ENCODE peak calls at places on chromosomes 12 and 14, in six cellular contexts. Z, R, M, A, L and T are unnamed samples. For H3K4me1, the result is how much of the 10 kb centered on the place peaks cover.

GRCh38 chr12:130577348-130577747 is 138.8 kb downstream of the RIMBP2 start:
- DNase-seq in Z (no peak), R (no peak), M (no peak), A (no peak), L (no peak), T (no peak)

GRCh38 chr12:124049451-124050094 is 76.6 kb downstream of the ZNF664 start:
- DNase-seq in Z (peak), R (no peak), M (no peak), A (no peak), L (no peak), T (no peak)

GRCh38 chr12:54257332-54257731 is 22.6 kb downstream of the CBX5 start:
- DNase-seq in Z (no peak), R (no peak), M (no peak), A (no peak), L (no peak), T (no peak)

GRCh38 chr14:97523936-97524335 is 726.8 kb downstream of the VRK1 start:
- DNase-seq in Z (peak), R (no peak), M (no peak), A (no peak), L (peak), T (no peak)

GRCh38 chr14:51614707-51615106 is 37.0 kb upstream of the FRMD6 start:
- DNase-seq in Z (peak), R (no peak), M (no peak), A (no peak), L (no peak), T (no peak)

GRCh38 chr14:24695265-24696241 is 61.6 kb upstream of the GZMB start:
- DNase-seq in Z (no peak), R (no peak), M (no peak), A (no peak), L (no peak), T (no peak)

GRCh38 chr12:31896514-31897039 is 62.6 kb upstream of the RESF1 start:
- DNase-seq in Z (peak), R (peak), M (no peak), A (no peak), L (peak), T (peak)

GRCh38 chr14:46378248-46378647 is 273.3 kb downstream of the RPL10L start:
- DNase-seq in Z (no peak), R (no peak), M (no peak), A (no peak), L (no peak), T (no peak)

GRCh38 chr14:99910337-99911268 is 117.4 kb downstream of the EML1 start:
- DNase-seq in Z (peak), R (no peak), M (no peak), A (no peak), L (peak), T (no peak)

GRCh38 chr14:78253986-78254385 is 83.8 kb downstream of the NRXN3 start:
- DNase-seq in Z (peak), R (no peak), M (no peak), A (no peak), L (no peak), T (no peak)

GRCh38 chr14:59847711-59848110 is 22.9 kb downstream of the RTN1 start:
- DNase-seq in Z (no peak), R (no peak), M (no peak), A (no peak), L (no peak), T (no peak)

GRCh38 chr12:132178314-132178713 is 34.1 kb downstream of the NOC4L start:
- DNase-seq in Z (no peak), R (no peak), M (no peak), A (no peak), L (no peak), T (no peak)

GRCh38 chr12:71134405-71134804 is 23.4 kb downstream of the TSPAN8 start:
- DNase-seq in Z (no peak), R (no peak), M (no peak), A (no peak), L (no peak), T (no peak)

GRCh38 chr12:15393037-15393436 is 70.7 kb downstream of the PTPRO start:
- DNase-seq in Z (no peak), R (no peak), M (no peak), A (no peak), L (no peak), T (no peak)

GRCh38 chr12:94704452-94704871 is 54.1 kb upstream of the TMCC3 start:
- DNase-seq in Z (peak), R (no peak), M (no peak), A (no peak), L (peak), T (no peak)

GRCh38 chr12:86950043-86950838 is 694.0 kb upstream of the MGAT4C start:
- DNase-seq in Z (no peak), R (no peak), M (no peak), A (no peak), L (no peak), T (no peak)

GRCh38 chr14:22339277-22339676 is 249.7 kb downstream of the DAD1 start:
- DNase-seq in Z (peak), R (no peak), M (no peak), A (peak), L (no peak), T (peak)

GRCh38 chr14:68027276-68027675 is 207.7 kb downstream of the RAD51B start:
- DNase-seq in Z (peak), R (no peak), M (no peak), A (no peak), L (no peak), T (no peak)

GRCh38 chr12:53147181-53147580 is 33.3 kb upstream of the ZNF740 start:
- DNase-seq in Z (no peak), R (no peak), M (no peak), A (no peak), L (no peak), T (no peak)

GRCh38 chr12:117101953-117102833 is 3.0 kb upstream of the TESC start:
- DNase-seq in Z (no peak), R (no peak), M (no peak), A (no peak), L (no peak), T (no peak)

GRCh38 chr12:18250313-18250916 is 10.9 kb upstream of the PIK3C2G start:
- DNase-seq in Z (peak), R (no peak), M (no peak), A (no peak), L (peak), T (no peak)

GRCh38 chr12:95742586-95742985 is 48.0 kb downstream of the NTN4 start:
- DNase-seq in Z (no peak), R (no peak), M (no peak), A (no peak), L (no peak), T (no peak)

GRCh38 chr12:57235012-57235727 is 5.7 kb downstream of the SHMT2 start:
- DNase-seq in Z (peak), R (no peak), M (peak), A (peak), L (peak), T (peak)

GRCh38 chr14:65239897-65240296 is 137.6 kb upstream of the MAX start:
- DNase-seq in Z (no peak), R (no peak), M (no peak), A (peak), L (no peak), T (no peak)

GRCh38 chr14:73780391-73780790 is 66.2 kb upstream of the PNMA1 start:
- DNase-seq in Z (no peak), R (no peak), M (no peak), A (no peak), L (no peak), T (no peak)

GRCh38 chr14:33736299-33736698 is 214.6 kb downstream of the EGLN3 start:
- DNase-seq in Z (no peak), R (no peak), M (no peak), A (no peak), L (no peak), T (no peak)

DNA sequence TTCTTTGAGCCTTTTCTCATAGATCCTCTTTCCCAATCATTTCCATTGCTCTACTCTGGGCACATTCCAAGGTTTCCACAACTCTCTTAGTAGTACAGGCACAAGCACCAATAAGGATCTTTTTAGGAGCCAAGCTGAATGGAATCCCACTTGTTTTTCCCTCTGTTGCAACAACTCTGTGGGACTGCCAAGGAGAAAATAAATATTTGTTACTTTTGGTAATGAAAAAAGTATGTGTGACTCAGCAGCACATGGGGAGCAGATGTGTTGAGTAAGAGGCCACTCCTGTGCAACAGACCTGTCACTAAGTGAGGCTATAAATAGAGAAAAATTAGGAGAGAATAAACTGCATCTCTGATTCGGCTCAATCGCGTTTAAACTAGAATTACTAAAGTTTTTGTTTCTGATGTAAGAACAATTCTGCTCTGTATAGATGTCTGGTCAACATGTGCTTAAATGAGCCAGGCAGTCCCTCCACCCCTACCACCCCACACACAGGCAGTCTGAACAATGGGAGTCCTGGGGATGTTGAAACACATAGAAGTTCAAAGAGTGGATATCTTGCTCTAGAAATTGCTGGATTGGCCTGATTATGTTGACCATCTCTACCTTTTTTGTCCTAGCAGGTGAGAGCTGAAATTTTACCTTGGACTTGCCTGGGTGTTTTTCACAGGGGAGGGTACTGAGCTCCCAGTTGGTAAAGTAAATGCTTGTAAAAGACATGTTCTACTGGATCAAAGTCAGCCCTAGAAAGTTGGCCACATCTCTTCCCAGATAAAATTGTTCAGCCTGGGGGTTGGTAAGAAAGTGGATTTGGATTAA is 244.3 kb upstream of the NOVA1 start:
- DNase-seq in Z (peak), R (no peak), M (no peak), A (peak), L (peak), T (peak)
- H3K27ac ChIP-seq in Z (peak), R (no peak), M (peak), A (peak), L (peak), T (peak)

GRCh38 chr12:109772622-109773321 is 59.1 kb downstream of the FAM222A start:
- DNase-seq in Z (no peak), R (no peak), M (peak), A (peak), L (peak), T (no peak)
- H3K4me1 ChIP-seq in Z (under half), R (under half), M (under half), A (under half), L (under half), T (under half)

DNA sequence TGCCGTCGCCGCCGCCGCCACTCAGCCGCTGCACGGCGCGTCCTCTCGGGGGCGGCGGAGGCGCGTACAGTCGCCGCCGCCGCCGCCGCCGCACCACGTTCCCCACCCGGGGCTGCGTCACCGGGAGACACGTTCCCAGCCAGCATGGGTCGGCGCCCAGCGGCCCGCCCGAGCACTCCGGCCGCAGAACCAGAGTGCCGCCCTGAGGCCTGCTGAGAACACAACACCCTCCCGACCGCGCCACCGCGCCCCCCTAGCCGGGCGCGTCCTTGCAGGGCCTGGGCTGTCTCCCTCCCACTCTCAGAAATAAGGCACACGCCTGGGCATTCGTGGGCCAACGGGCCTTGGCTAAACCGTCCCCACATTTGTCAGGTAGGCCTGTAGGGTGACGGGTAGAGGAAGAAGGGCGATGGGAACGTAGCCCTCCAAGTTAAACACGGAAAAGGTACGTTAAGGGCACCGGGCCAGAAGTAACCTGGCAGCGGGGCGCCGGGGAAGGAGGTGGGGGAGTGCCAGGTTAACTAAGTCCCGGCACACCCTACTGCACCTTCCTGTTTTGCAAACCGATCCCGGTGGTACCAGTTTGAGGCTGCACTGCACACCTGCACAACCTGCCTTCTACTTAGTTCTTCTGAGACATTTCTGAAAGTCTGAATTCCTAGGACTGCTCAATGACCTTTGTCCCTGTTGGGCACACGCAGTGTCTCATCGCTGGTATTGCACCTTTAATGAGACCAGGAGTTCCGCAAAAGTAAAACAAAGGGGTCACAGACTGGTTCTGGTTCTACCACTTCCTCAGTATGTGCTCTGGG is at the start of gene MAP4K5:
- DNase-seq in Z (peak), R (peak), M (peak), A (peak), L (peak), T (peak)
- H3K27ac ChIP-seq in Z (peak), R (peak), M (peak), A (peak), L (peak), T (peak)

GRCh38 chr14:54627718-54628345 is 60.9 kb downstream of the SAMD4A start:
- DNase-seq in Z (peak), R (no peak), M (no peak), A (peak), L (peak), T (peak)
- H3K4me1 ChIP-seq in Z (under half), R (under half), M (half or more), A (under half), L (under half), T (under half)

GRCh38 chr14:103319422-103319821 is 14.6 kb upstream of the EIF5 start:
- DNase-seq in Z (no peak), R (no peak), M (no peak), A (no peak), L (no peak), T (no peak)
- H3K27ac ChIP-seq in Z (no peak), R (no peak), M (no peak), A (no peak), L (no peak), T (no peak)

GRCh38 chr14:95468416-95469133 is 47.9 kb downstream of the SYNE3 start:
- DNase-seq in Z (no peak), R (no peak), M (no peak), A (no peak), L (peak), T (no peak)
- H3K4me1 ChIP-seq in Z (under half), R (under half), M (under half), A (under half), L (under half), T (under half)